ENCODE peak calls at places on chromosomes 7 and 10, in four cellular contexts. F, Z, R and M are unnamed samples.

GRCh38 chr10:16919076-16919972 is 102.1 kb upstream of the RSU1 start:
- DNase-seq in F (no peak), Z (no peak), R (no peak), M (no peak)

GRCh38 chr7:52715701-52716100 is 319.7 kb upstream of the POM121L12 start:
- DNase-seq in F (no peak), Z (no peak), R (no peak), M (no peak)

GRCh38 chr7:111735661-111736323 is 173.5 kb upstream of the IMMP2L start:
- DNase-seq in F (peak), Z (peak), R (peak), M (peak)

GRCh38 chr10:58820386-58820785 is 307.7 kb downstream of the BICC1 start:
- DNase-seq in F (no peak), Z (no peak), R (no peak), M (no peak)

GRCh38 chr7:33757050-33757449 is 148.3 kb upstream of the BMPER start:
- DNase-seq in F (no peak), Z (peak), R (no peak), M (no peak)

GRCh38 chr7:44375926-44376342 is 50.5 kb upstream of the CAMK2B start:
- DNase-seq in F (no peak), Z (no peak), R (no peak), M (no peak)

GRCh38 chr10:59337254-59337653 is 25.1 kb downstream of the FAM13C start:
- DNase-seq in F (peak), Z (peak), R (no peak), M (peak)

GRCh38 chr10:49619613-49620012 is 5.8 kb downstream of the CHAT start:
- DNase-seq in F (no peak), Z (peak), R (peak), M (no peak)

GRCh38 chr7:48011323-48011722 is 17.6 kb downstream of the SUN3 start:
- DNase-seq in F (no peak), Z (no peak), R (no peak), M (no peak)

GRCh38 chr10:96618648-96619047 is 31.8 kb upstream of the TM9SF3 start:
- DNase-seq in F (peak), Z (no peak), R (peak), M (peak)

GRCh38 chr10:130024779-130025178 is 60.7 kb upstream of the EBF3 start:
- DNase-seq in F (no peak), Z (no peak), R (no peak), M (no peak)

GRCh38 chr7:111098011-111098925 is 7.3 kb downstream of the LRRN3 start:
- DNase-seq in F (no peak), Z (no peak), R (peak), M (no peak)

GRCh38 chr7:27248911-27249723 is 6.5 kb downstream of the EVX1 start:
- DNase-seq in F (no peak), Z (peak), R (no peak), M (no peak)

GRCh38 chr10:4242561-4243035 is 457.6 kb upstream of the KLF6 start:
- DNase-seq in F (no peak), Z (no peak), R (no peak), M (peak)

GRCh38 chr7:13641699-13642098 is 347.8 kb downstream of the ETV1 start:
- DNase-seq in F (no peak), Z (no peak), R (no peak), M (peak)

GRCh38 chr7:57201895-57202210 is 69.6 kb upstream of the ZNF479 start:
- DNase-seq in F (no peak), Z (no peak), R (no peak), M (no peak)

GRCh38 chr10:73131913-73132686 is 21.8 kb downstream of the NUDT13 start:
- DNase-seq in F (no peak), Z (no peak), R (no peak), M (no peak)

GRCh38 chr10:34780818-34781380 is 34.2 kb downstream of the PARD3 start:
- DNase-seq in F (no peak), Z (peak), R (peak), M (no peak)

GRCh38 chr10:112332509-112333228 is 41.2 kb upstream of the ACSL5 start:
- DNase-seq in F (no peak), Z (no peak), R (no peak), M (no peak)

GRCh38 chr7:107870427-107871000 is 20.5 kb upstream of the DLD start:
- DNase-seq in F (no peak), Z (no peak), R (no peak), M (no peak)

GRCh38 chr10:29843143-29843542 is 208.4 kb upstream of the SVIL start:
- DNase-seq in F (no peak), Z (no peak), R (no peak), M (no peak)

GRCh38 chr10:70737977-70738376 is 47.2 kb downstream of the TBATA start:
- DNase-seq in F (no peak), Z (no peak), R (no peak), M (no peak)

GRCh38 chr7:25852249-25852994 is 299.6 kb upstream of the NFE2L3 start:
- DNase-seq in F (no peak), Z (no peak), R (peak), M (no peak)

GRCh38 chr10:61752111-61753011 is 89.6 kb downstream of the CABCOCO1 start:
- DNase-seq in F (no peak), Z (no peak), R (no peak), M (no peak)

GRCh38 chr7:12889391-12889790 is 202.0 kb downstream of the ARL4A start:
- DNase-seq in F (no peak), Z (no peak), R (no peak), M (no peak)

GRCh38 chr7:37853468-37853867 is 5.1 kb downstream of the NME8 start:
- DNase-seq in F (no peak), Z (no peak), R (peak), M (no peak)

GRCh38 chr10:68406815-68407585 is at the start of gene RUFY2:
- DNase-seq in F (peak), Z (peak), R (peak), M (peak)

GRCh38 chr7:129066290-129067131 is 11.6 kb upstream of the TNPO3 start:
- DNase-seq in F (no peak), Z (peak), R (peak), M (no peak)